ENCODE peak calls at places on chromosome 16, in seven cellular contexts. M is adrenal gland, S is esophagus squamous epithelium, A is Peyer's patch, I is IMR-90, E is A549, C is ovary. G is an unnamed sample.

GRCh38 chr16:19138601-19139000 is 24.8 kb downstream of the ITPRIPL2 start:
- DNase-seq in M (peak; percentile 71), S (no peak), A (no peak), I (peak; percentile 89), E (peak; percentile 84), C (no peak), G (peak; percentile 79)

GRCh38 chr16:48659940-48660339 is 50.0 kb upstream of the N4BP1 start:
- DNase-seq in M (no peak), S (no peak), A (no peak), I (no peak), E (no peak), C (no peak), G (no peak)

GRCh38 chr16:80899804-80900592 is 95.6 kb upstream of the CDYL2 start:
- DNase-seq in M (peak; percentile 82), S (no peak), A (peak; percentile 59), I (peak; percentile 76), E (peak; percentile 36), C (peak; percentile 51), G (peak; percentile 63)

GRCh38 chr16:11056090-11056988 is 112.0 kb downstream of the CLEC16A start:
- DNase-seq in M (no peak), S (no peak), A (no peak), I (peak; percentile 48), E (no peak), C (no peak), G (no peak)

GRCh38 chr16:73717266-73718057 is 579.2 kb upstream of the PSMD7 start:
- DNase-seq in M (no peak), S (no peak), A (no peak), I (no peak), E (no peak), C (no peak), G (no peak)

GRCh38 chr16:24041834-24042631 is 206.2 kb downstream of the PRKCB start:
- DNase-seq in M (peak; percentile 53), S (no peak), A (peak; percentile 69), I (peak; percentile 48), E (peak; percentile 65), C (no peak), G (no peak)

GRCh38 chr16:14333361-14333760 is 262.2 kb downstream of the MRTFB start:
- DNase-seq in M (no peak), S (no peak), A (no peak), I (no peak), E (no peak), C (no peak), G (no peak)

GRCh38 chr16:50534556-50534955 is 13.6 kb upstream of the NKD1 start:
- DNase-seq in M (no peak), S (no peak), A (no peak), I (no peak), E (no peak), C (no peak), G (no peak)

GRCh38 chr16:27365142-27366089 is 36.6 kb upstream of the IL21R start:
- DNase-seq in M (no peak), S (no peak), A (no peak), I (peak; percentile 84), E (peak; percentile 78), C (no peak), G (no peak)

GRCh38 chr16:15973460-15973859 is 24.0 kb downstream of the ABCC1 start:
- DNase-seq in M (peak; percentile 75), S (no peak), A (no peak), I (peak; percentile 62), E (no peak), C (no peak), G (no peak)

GRCh38 chr16:57773680-57774295 is 28.5 kb downstream of the KIFC3 start:
- DNase-seq in M (no peak), S (no peak), A (no peak), I (peak; percentile 77), E (no peak), C (no peak), G (no peak)

GRCh38 chr16:69918241-69918640 is 32.9 kb upstream of the CLEC18A start:
- DNase-seq in M (no peak), S (no peak), A (no peak), I (peak; percentile 18), E (no peak), C (no peak), G (no peak)

GRCh38 chr16:11309895-11310633 is 28.9 kb upstream of the PRM1 start:
- DNase-seq in M (no peak), S (peak; percentile 29), A (no peak), I (no peak), E (no peak), C (no peak), G (no peak)

GRCh38 chr16:20867585-20867984 is 32.6 kb downstream of the DCUN1D3 start:
- DNase-seq in M (peak; percentile 35), S (no peak), A (no peak), I (peak; percentile 46), E (no peak), C (no peak), G (no peak)

GRCh38 chr16:55480228-55480655 is 1.2 kb downstream of the MMP2 start:
- DNase-seq in M (peak; percentile 63), S (no peak), A (peak; percentile 64), I (peak; percentile 93), E (no peak), C (peak; percentile 97), G (peak; percentile 96)

GRCh38 chr16:17155480-17155879 is 315.3 kb downstream of the XYLT1 start:
- DNase-seq in M (no peak), S (no peak), A (no peak), I (no peak), E (no peak), C (no peak), G (no peak)

GRCh38 chr16:52729731-52730130 is 182.8 kb upstream of the TOX3 start:
- DNase-seq in M (no peak), S (no peak), A (no peak), I (no peak), E (no peak), C (no peak), G (no peak)

GRCh38 chr16:54156349-54156748 is 130.2 kb downstream of the IRX3 start:
- DNase-seq in M (no peak), S (no peak), A (no peak), I (no peak), E (no peak), C (no peak), G (no peak)

GRCh38 chr16:81276323-81276722 is 37.8 kb downstream of the BCO1 start:
- DNase-seq in M (no peak), S (no peak), A (no peak), I (no peak), E (no peak), C (no peak), G (no peak)

DNA sequence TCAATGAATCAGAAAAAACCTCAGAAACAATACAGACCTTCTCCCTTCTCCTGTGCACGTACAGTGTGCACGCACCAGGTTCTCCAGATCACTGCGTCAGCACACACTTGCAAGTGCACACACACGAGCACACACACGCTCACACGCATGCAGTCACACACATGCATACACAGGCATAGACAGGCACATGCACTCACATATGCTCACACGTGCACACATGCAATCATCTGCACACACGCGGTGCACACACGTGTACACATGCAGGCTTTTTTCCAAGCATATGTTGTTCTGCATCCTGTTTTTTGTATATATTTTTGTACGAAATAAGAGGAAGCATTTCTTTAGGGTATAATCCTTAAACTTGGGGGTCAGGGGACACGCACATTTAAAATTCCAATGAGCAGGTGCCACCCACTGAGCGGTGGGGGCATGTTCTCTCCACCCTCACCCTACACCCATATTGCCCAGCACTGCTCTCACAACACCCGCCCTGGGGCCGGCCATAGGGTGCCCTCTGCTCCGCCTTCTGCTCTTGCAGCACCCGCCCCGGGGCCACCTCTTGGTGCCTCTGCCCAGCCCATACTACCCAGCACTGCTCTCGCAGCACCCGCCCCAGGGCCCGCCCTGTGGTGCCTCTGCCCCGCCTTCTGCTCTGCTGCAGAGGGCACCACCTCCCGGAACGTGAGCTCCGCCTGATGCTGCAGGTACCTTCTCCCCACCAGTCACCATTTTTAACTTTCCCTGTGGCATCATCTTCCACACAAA is 20.9 kb downstream of the KLHDC4 start:
- DNase-seq in M (no peak), S (no peak), A (peak; percentile 69), I (no peak), E (peak; percentile 30), C (no peak), G (no peak)
- TF ChIP-seq POLR2A in M (no peak), S (no peak), A (no peak), I (no peak), E (no peak), C (no peak), G (no peak)

GRCh38 chr16:3681206-3681605 is 26.7 kb downstream of the DNASE1 start:
- DNase-seq in M (no peak), S (no peak), A (no peak), I (no peak), E (no peak), C (no peak), G (no peak)
- H3K4me1 ChIP-seq in M (no peaks in the 10 kb centered on the region), S (no peaks in the 10 kb centered on the region), A (no peaks in the 10 kb centered on the region), I (no peaks in the 10 kb centered on the region), E (no peaks in the 10 kb centered on the region), C (no peaks in the 10 kb centered on the region), G (no peaks in the 10 kb centered on the region)

GRCh38 chr16:35752012-35752772 is 2292.8 kb downstream of the TP53TG3F start:
- DNase-seq in M (no peak), S (no peak), A (no peak), I (no peak), E (no peak), C (no peak), G (no peak)

GRCh38 chr16:35749253-35750141 is 2290.1 kb downstream of the TP53TG3F start:
- DNase-seq in M (no peak), S (no peak), A (no peak), I (no peak), E (no peak), C (no peak), G (no peak)

GRCh38 chr16:35751191-35751941 is 2292.0 kb downstream of the TP53TG3F start:
- DNase-seq in M (no peak), S (no peak), A (no peak), I (no peak), E (no peak), C (no peak), G (no peak)

GRCh38 chr16:35750157-35750689 is 2290.8 kb downstream of the TP53TG3F start:
- DNase-seq in M (no peak), S (no peak), A (no peak), I (no peak), E (no peak), C (no peak), G (no peak)

GRCh38 chr16:35750701-35751104 is 2291.3 kb downstream of the TP53TG3F start:
- DNase-seq in M (no peak), S (no peak), A (no peak), I (no peak), E (no peak), C (no peak), G (no peak)
- H3K9me3 ChIP-seq in M (no peaks in the 10 kb centered on the region), S (peaks cover 3% of the 10 kb centered on the region), A (peaks cover 36% of the 10 kb centered on the region), I (peaks cover 63% of the 10 kb centered on the region), E (no peaks in the 10 kb centered on the region), C (peaks cover 4% of the 10 kb centered on the region), G (no peaks in the 10 kb centered on the region)

DNA sequence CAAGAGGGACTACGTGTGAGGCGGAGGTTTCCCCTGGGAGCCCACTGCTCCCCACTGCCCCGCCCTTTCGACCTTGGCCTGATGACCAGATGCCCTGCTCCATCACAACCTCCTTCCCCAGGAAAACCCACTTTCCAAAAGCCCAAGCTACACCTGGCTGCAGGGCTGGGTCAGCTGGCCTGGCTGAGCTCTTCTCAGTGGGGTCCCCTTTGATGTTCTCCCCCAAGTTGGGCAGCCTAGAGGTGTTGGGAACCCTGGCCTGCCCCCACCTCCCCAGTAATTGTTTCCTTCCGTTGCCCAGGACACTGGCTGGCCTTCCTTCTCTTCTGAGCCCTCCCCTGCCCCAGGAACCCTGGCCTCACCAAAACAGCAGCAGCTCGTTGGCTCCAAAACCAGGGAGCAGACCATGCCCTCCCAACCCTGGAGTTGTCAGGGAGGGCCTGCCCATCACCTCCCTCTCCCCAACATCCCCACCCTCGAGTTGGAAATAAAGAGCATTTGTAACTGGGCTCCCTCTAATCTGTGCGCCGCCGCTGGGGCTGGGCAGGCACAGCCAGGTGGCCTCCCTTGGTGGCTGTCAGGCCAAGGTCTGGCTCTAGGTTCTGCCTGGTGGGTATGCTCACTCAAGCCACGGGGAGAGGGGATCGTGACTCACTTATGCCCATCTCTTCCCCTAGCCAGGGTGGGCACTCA is 1.4 kb downstream of the CLDN9 start:
- DNase-seq in M (no peak), S (no peak), A (no peak), I (no peak), E (no peak), C (no peak), G (no peak)
- TF ChIP-seq POLR2A in M (no peak), S (no peak), A (no peak), I (no peak), E (no peak), C (no peak), G (no peak)